ENCODE peak calls at places on chromosomes 4 and X, in four cellular contexts. G is neural progenitor cell, V is suprapubic skin, W is nephron progenitor cell. D is an unnamed sample.

GRCh38 chr4:182556576-182556975 is 313.4 kb downstream of the TENM3 start:
- DNase-seq in G (no peak), V (no peak), W (no peak), D (no peak)

GRCh38 chr4:109406337-109406931 is 27.2 kb upstream of the SEC24B start:
- DNase-seq in G (peak), V (no peak), W (peak), D (no peak)

GRCh38 chrX:18291006-18291545 is 63.4 kb downstream of the SCML2 start:
- DNase-seq in G (no peak), V (no peak), W (no peak), D (no peak)

GRCh38 chr4:168710353-168710946 is 213.6 kb downstream of the PALLD start:
- DNase-seq in G (peak), V (no peak), W (no peak), D (no peak)

GRCh38 chr4:54228064-54228527 is 997 bp upstream of the PDGFRA start:
- DNase-seq in G (peak), V (peak), W (peak), D (no peak)

GRCh38 chrX:103637604-103638338 is 9.0 kb downstream of the TCEAL1 start:
- DNase-seq in G (no peak), V (no peak), W (no peak), D (no peak)

GRCh38 chr4:118281611-118282442 is 71.0 kb downstream of the PRSS12 start:
- DNase-seq in G (peak), V (no peak), W (peak), D (no peak)

GRCh38 chrX:24332868-24333267 is 19.0 kb upstream of the SUPT20HL2 start:
- DNase-seq in G (no peak), V (no peak), W (no peak), D (no peak)

GRCh38 chr4:74105656-74106275 is 6.8 kb upstream of the CXCL2 start:
- DNase-seq in G (no peak), V (no peak), W (no peak), D (no peak)

GRCh38 chr4:159235779-159236368 is 133.0 kb downstream of the RAPGEF2 start:
- DNase-seq in G (peak), V (no peak), W (no peak), D (no peak)

GRCh38 chr4:18869166-18869565 is 847.6 kb upstream of the LCORL start:
- DNase-seq in G (no peak), V (no peak), W (no peak), D (no peak)

GRCh38 chrX:12979011-12979629 is 4.2 kb downstream of the TMSB4X start:
- DNase-seq in G (no peak), V (no peak), W (no peak), D (no peak)

DNA sequence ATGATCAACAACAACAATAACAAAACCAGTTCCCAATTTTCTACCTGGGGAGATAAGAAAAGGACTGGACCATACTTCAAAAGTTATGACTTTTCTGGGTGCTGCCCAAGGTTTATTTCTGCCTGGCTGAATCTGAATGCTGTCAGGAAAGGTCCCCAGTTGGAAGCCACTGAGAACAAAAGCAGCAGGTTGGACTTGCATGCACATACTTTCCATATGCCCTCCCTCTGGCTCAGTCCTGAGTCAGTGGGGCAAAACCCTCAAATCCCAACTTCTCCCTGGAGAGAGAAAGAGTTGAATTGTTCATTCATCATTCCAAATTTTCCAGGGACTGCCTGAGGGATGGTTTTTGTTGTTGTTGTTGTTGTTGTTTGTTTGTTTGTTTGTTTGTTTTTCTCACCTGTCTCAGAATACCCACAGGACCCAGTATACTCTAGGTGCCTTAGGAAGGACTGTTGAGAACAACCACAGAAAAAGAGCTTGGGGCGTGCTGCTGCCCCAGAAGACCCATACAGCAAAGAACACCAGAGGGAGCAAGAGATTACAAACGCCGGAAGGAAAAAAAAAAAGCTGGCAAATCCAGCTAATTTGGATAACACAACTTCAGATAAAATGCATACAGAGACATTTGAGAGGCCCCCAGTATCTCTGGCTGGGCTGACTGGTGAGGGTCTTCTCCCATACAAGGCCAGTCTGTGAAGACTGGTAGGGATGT is 138.9 kb upstream of the INPP4B start:
- DNase-seq in G (peak), V (no peak), W (no peak), D (no peak)
- TF ChIP-seq CTCF in G (peak), V (no peak), W (peak), D (no peak)

GRCh38 chr4:92304073-92304472 is 307 bp downstream of the GRID2 start:
- DNase-seq in G (peak), V (no peak), W (peak), D (no peak)

GRCh38 chr4:92303621-92304027 is at the start of gene GRID2:
- DNase-seq in G (peak), V (no peak), W (peak), D (no peak)

GRCh38 chr4:92305878-92306520 is 2.2 kb downstream of the GRID2 start:
- DNase-seq in G (peak), V (no peak), W (peak), D (no peak)

GRCh38 chr4:92305148-92305877 is 1.5 kb downstream of the GRID2 start:
- DNase-seq in G (peak), V (no peak), W (peak), D (no peak)

GRCh38 chr4:92304636-92305035 is 870 bp downstream of the GRID2 start:
- DNase-seq in G (peak), V (no peak), W (peak), D (no peak)
- TF ChIP-seq CTCF in G (no peak), V (no peak), W (no peak), D (no peak)

GRCh38 chrX:40285876-40286275 is 188.1 kb upstream of the BCOR start:
- DNase-seq in G (no peak), V (no peak), W (no peak), D (no peak)

GRCh38 chrX:40290519-40290918 is 192.8 kb upstream of the BCOR start:
- DNase-seq in G (no peak), V (no peak), W (no peak), D (no peak)

DNA sequence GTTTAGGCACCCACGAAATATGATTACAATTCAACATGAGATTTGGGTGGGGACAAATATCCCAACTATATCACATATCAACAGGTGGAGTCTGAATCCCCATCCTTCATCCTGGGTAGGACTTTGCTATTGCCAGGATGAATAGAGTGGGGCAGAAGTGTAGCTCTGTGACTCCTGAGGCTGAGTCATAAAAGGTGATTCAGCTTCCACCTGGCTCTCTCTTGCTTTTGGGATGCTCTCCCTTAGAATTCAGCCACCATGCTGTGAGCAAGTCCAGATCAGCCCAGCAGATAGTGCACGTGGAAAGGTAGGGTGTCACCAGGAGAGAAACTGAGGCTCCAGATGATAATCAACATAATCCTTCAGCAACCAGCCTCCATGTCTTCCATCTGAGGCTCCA is 193.8 kb upstream of the BCOR start:
- DNase-seq in G (no peak), V (no peak), W (no peak), D (no peak)
- TF ChIP-seq CTCF in G (no peak), V (no peak), W (no peak), D (no peak)

GRCh38 chr4:6609415-6610079 is 30.9 kb upstream of the MRFAP1 start:
- DNase-seq in G (no peak), V (no peak), W (no peak), D (peak)

GRCh38 chr4:6606465-6607235 is 31.7 kb downstream of the MAN2B2 start:
- DNase-seq in G (no peak), V (no peak), W (no peak), D (no peak)

GRCh38 chr4:6610856-6611430 is 29.5 kb upstream of the MRFAP1 start:
- DNase-seq in G (no peak), V (no peak), W (no peak), D (no peak)

GRCh38 chr4:6607368-6608050 is 32.5 kb downstream of the MAN2B2 start:
- DNase-seq in G (no peak), V (no peak), W (no peak), D (no peak)

DNA sequence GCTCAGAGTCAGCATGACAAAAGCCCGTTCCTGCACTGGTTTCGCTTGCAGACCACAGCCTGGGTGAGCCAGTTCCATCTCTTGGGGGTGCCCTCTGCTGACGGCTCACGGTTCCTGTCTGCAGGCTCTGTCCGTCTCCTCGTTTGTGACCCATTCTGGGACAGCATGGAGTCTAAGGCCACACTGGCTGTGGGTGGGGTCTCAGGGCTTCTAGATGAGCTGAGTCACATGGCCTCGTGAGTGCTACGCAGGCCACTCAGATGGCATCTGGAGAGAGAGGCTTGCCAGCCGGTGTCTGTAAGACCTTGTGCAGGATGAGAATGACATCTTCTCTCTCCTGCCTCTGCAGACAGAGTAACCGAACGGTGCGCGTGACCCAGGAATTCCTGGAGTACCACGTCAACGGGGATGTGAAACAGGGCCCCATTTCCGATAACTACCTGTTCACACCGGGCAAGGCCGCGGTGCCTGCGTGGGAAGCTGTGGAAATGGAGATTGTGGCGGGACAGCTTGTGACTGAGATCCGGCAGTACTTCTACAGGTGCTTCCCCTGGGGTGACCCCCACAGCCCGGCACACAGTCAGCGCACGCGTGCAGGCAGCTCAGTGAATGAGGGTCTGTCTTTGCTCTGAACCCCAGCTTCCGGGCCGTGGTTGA is 31.6 kb upstream of the MRFAP1 start:
- DNase-seq in G (peak), V (no peak), W (peak), D (no peak)
- TF ChIP-seq CTCF in G (peak), V (no peak), W (no peak), D (no peak)

GRCh38 chr4:148052448-148052847 is 320.6 kb downstream of the ARHGAP10 start:
- DNase-seq in G (no peak), V (no peak), W (no peak), D (no peak)
- TF ChIP-seq CTCF in G (no peak), V (no peak), W (no peak), D (no peak)